ENCODE peak calls at places on chromosome 15, in four cellular contexts. J, I, U and A are unnamed samples.

GRCh38 chr15:71295242-71296031 is 180.2 kb downstream of the THSD4 start:
- DNase-seq in J (peak; percentile 12), I (no peak), U (no peak), A (no peak)

GRCh38 chr15:89383635-89384604 is 49.3 kb upstream of the POLG start:
- DNase-seq in J (no peak), I (no peak), U (no peak), A (peak; percentile 81)

GRCh38 chr15:38075466-38075865 is 141.0 kb downstream of the TMCO5A start:
- DNase-seq in J (no peak), I (no peak), U (no peak), A (no peak)

GRCh38 chr15:94259863-94260262 is 28.5 kb downstream of the MCTP2 start:
- DNase-seq in J (no peak), I (no peak), U (no peak), A (no peak)

GRCh38 chr15:25525741-25526140 is 86.9 kb upstream of the UBE3A start:
- DNase-seq in J (no peak), I (no peak), U (no peak), A (no peak)

GRCh38 chr15:34275154-34275553 is 50.3 kb downstream of the EMC4 start:
- DNase-seq in J (no peak), I (no peak), U (no peak), A (no peak)

GRCh38 chr15:73959801-73960200 is 32.3 kb downstream of the STOML1 start:
- DNase-seq in J (no peak), I (no peak), U (no peak), A (no peak)

GRCh38 chr15:33766329-33766728 is 202.0 kb upstream of the CHRM5 start:
- DNase-seq in J (no peak), I (no peak), U (no peak), A (no peak)

GRCh38 chr15:73628976-73629854 is 4.0 kb downstream of the NPTN start:
- DNase-seq in J (peak; percentile 74), I (no peak), U (no peak), A (peak; percentile 35)

GRCh38 chr15:55627730-55628368 is 39.7 kb upstream of the PYGO1 start:
- DNase-seq in J (peak; percentile 18), I (no peak), U (no peak), A (no peak)

GRCh38 chr15:26628071-26628470 is 144.8 kb downstream of the GABRB3 start:
- DNase-seq in J (no peak), I (no peak), U (no peak), A (no peak)

GRCh38 chr15:45434168-45434567 is 55.8 kb upstream of the GATM start:
- DNase-seq in J (no peak), I (no peak), U (no peak), A (no peak)

GRCh38 chr15:90000175-90000923 is 775 bp upstream of the ZNF710 start:
- DNase-seq in J (no peak), I (no peak), U (peak; percentile 29), A (peak; percentile 64)

GRCh38 chr15:45802140-45802539 is 167.3 kb downstream of the SQOR start:
- DNase-seq in J (peak; percentile 51), I (no peak), U (no peak), A (no peak)

GRCh38 chr15:43483306-43484128 is 9.4 kb downstream of the TP53BP1 start:
- DNase-seq in J (no peak), I (no peak), U (peak; percentile 19), A (peak; percentile 27)

GRCh38 chr15:99631256-99631655 is 65.5 kb downstream of the MEF2A start:
- DNase-seq in J (no peak), I (peak; percentile 74), U (no peak), A (no peak)

GRCh38 chr15:40365016-40365415 is 7.0 kb downstream of the DISP2 start:
- DNase-seq in J (no peak), I (no peak), U (no peak), A (no peak)

GRCh38 chr15:89121414-89121813 is 33.2 kb downstream of the ABHD2 start:
- DNase-seq in J (peak; percentile 78), I (no peak), U (no peak), A (no peak)

GRCh38 chr15:38065721-38066120 is 131.3 kb downstream of the TMCO5A start:
- DNase-seq in J (no peak), I (no peak), U (no peak), A (no peak)

GRCh38 chr15:67828969-67829646 is 3.8 kb downstream of the SKOR1 start:
- DNase-seq in J (no peak), I (no peak), U (no peak), A (no peak)

GRCh38 chr15:93048759-93049161 is 40.3 kb downstream of the RGMA start:
- DNase-seq in J (no peak), I (no peak), U (no peak), A (no peak)

GRCh38 chr15:63056843-63057242 is 14.3 kb downstream of the TPM1 start:
- DNase-seq in J (no peak), I (no peak), U (no peak), A (no peak)
- TF ChIP-seq GABPA in J (no peak), I (no peak), U (no peak), A (no peak)

DNA sequence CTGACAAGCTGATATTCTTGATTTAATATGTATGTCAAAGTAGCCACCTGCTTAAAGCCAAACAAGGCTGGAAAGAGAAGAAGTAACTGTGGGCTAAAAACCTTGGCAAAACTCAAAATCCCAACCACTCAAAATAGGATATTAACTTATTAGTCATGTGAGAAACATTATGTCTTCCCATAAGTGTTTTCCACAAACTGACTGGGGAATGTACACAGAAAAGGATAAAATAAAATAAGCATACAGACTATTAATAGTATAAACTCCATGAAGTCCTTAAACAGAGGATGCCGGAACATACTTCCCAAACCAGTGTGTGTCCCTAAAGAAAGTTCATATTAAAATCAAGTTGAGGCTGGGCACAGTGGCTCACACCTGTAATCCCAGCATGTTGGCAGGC is 263.7 kb upstream of the THBS1 start:
- DNase-seq in J (no peak), I (no peak), U (no peak), A (no peak)
- TF ChIP-seq EP300 in J (no peak), I (no peak), U (no peak), A (no peak)

DNA sequence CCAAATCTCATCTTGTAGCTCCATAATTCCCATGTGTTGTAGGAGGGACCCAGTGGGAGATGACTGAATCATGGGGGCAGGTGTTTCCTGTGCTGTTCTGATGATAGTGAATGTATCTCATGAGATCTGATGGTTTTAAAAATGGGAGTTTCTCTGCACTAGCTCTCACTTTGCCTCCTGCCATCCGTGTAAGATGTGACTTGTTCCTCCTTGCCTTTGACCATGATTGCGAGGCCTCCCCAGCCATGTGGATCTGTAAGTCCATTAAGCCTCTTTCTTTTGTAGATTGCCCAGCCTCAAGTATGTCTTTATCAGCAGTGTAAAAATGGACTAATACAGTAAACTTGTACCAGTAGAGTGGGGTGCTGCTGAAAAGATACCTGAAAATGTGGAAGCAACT is 44.5 kb downstream of the DUT start:
- DNase-seq in J (no peak), I (no peak), U (no peak), A (no peak)
- TF ChIP-seq POLR2AphosphoS5 in J (no peak), I (no peak), U (no peak), A (no peak)

GRCh38 chr15:82875411-82876003 is 66.1 kb downstream of the WHAMM start:
- DNase-seq in J (no peak), I (no peak), U (no peak), A (no peak)
- TF ChIP-seq GABPA in J (no peak), I (no peak), U (no peak), A (no peak)

DNA sequence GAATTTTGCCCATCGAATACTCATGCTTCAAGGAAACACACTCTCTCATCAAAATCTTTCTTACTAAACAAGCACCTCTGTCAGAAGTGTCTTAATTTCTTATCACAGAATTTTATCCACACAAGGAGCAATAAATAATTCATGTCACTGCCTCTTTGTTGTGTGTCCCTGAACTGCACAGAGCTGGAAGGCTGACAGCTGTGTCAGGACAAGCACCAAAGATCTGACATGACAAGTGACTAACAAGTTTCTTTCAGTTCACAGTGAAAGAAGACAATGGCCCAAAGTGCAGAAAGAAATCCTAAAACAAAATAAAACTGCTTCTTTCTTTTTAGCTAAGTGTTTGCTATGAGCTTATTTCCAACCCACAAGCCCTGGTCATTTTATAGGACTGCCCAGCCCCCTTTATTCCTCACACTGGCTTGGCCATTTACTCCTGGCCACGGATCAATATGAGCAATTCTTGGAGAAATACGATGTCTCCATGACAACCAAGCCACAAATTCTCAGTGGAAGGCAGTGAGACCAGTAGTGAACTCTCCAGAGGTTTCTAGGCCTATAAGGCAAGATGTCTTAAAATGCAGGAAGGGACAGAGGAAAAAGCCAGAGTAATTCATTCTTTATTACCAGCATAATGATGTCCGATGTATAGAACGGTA is 238.5 kb downstream of the WDR72 start:
- DNase-seq in J (no peak), I (no peak), U (no peak), A (no peak)
- TF ChIP-seq EP300 in J (no peak), I (no peak), U (no peak), A (no peak)

GRCh38 chr15:72369964-72370363 is 5.8 kb downstream of the HEXA start:
- DNase-seq in J (no peak), I (no peak), U (no peak), A (no peak)

GRCh38 chr15:72368315-72368714 is 7.5 kb downstream of the HEXA start:
- DNase-seq in J (no peak), I (no peak), U (no peak), A (no peak)

GRCh38 chr15:72365844-72366243 is 10.0 kb downstream of the HEXA start:
- DNase-seq in J (no peak), I (peak; percentile 68), U (no peak), A (no peak)

DNA sequence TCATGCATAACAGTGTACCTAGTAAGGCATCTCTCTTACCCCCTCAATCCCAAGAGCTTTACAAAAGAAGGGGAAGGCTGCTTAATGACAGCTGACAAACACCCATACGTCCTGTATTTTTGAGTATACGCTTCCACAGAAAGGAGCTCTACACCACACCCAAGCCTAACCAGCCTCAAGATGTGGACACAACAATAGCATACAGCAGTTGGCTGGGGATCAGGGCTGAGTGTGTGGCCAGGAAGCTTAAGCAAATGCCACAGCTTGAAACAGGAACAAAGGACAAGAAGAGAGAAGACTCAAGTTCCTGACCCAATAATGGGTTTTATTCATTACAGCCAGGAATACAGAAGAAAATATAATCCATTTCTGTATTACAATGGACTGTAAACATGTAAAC is 6.9 kb downstream of the HEXA start:
- DNase-seq in J (no peak), I (no peak), U (no peak), A (no peak)
- TF ChIP-seq POLR2AphosphoS5 in J (no peak), I (no peak), U (no peak), A (no peak)

GRCh38 chr15:80423215-80423614 is 19.0 kb downstream of the ARNT2 start:
- DNase-seq in J (no peak), I (no peak), U (no peak), A (no peak)
- TF ChIP-seq GABPA in J (no peak), I (no peak), U (no peak), A (no peak)